ENCODE peak calls at places on chromosomes 6 and 20, in four cellular contexts. Y, G, R and D are unnamed samples.

GRCh38 chr6:111781055-111781708 is 92.1 kb downstream of the FYN start:
- DNase-seq in Y (no peak), G (no peak), R (peak; percentile 68), D (no peak)

GRCh38 chr6:33620584-33621395 is at the start of gene ITPR3:
- DNase-seq in Y (no peak), G (peak; percentile 46), R (peak; percentile 27), D (no peak)

GRCh38 chr20:52801628-52802006 is 170.5 kb upstream of the TSHZ2 start:
- DNase-seq in Y (no peak), G (peak; percentile 36), R (no peak), D (no peak)

GRCh38 chr20:15654208-15654649 is 919.0 kb downstream of the KIF16B start:
- DNase-seq in Y (no peak), G (peak; percentile 27), R (peak; percentile 49), D (no peak)

GRCh38 chr6:44057931-44058616 is 69.2 kb downstream of the MRPL14 start:
- DNase-seq in Y (no peak), G (no peak), R (peak; percentile 73), D (no peak)

GRCh38 chr20:46063652-46064054 is 26.1 kb downstream of the NCOA5 start:
- DNase-seq in Y (no peak), G (no peak), R (no peak), D (no peak)

GRCh38 chr6:155495011-155495768 is 39.6 kb upstream of the NOX3 start:
- DNase-seq in Y (no peak), G (peak; percentile 65), R (peak; percentile 92), D (no peak)

GRCh38 chr6:111764238-111765182 is 108.7 kb downstream of the FYN start:
- DNase-seq in Y (peak; percentile 22), G (no peak), R (no peak), D (no peak)

GRCh38 chr6:113634352-113635163 is 222.6 kb upstream of the MARCKS start:
- DNase-seq in Y (no peak), G (no peak), R (peak; percentile 87), D (no peak)

GRCh38 chr20:60372822-60373221 is 414.6 kb downstream of the CDH26 start:
- DNase-seq in Y (no peak), G (no peak), R (no peak), D (no peak)

GRCh38 chr6:11495565-11496145 is 41.9 kb upstream of the TMEM170B start:
- DNase-seq in Y (no peak), G (no peak), R (no peak), D (no peak)

GRCh38 chr20:38453941-38454340 is 18.7 kb upstream of the RALGAPB start:
- DNase-seq in Y (no peak), G (no peak), R (no peak), D (no peak)

GRCh38 chr6:33507261-33507660 is 52.9 kb downstream of the ZBTB9 start:
- DNase-seq in Y (no peak), G (no peak), R (no peak), D (no peak)

GRCh38 chr20:3283222-3283820 is 44.3 kb upstream of the SLC4A11 start:
- DNase-seq in Y (no peak), G (no peak), R (no peak), D (no peak)

GRCh38 chr6:40336296-40336695 is 250.9 kb downstream of the LRFN2 start:
- DNase-seq in Y (no peak), G (no peak), R (no peak), D (no peak)

GRCh38 chr6:81233990-81234389 is 518.5 kb downstream of the TENT5A start:
- DNase-seq in Y (no peak), G (no peak), R (no peak), D (no peak)

GRCh38 chr6:22332726-22333125 is 35.9 kb upstream of the PRL start:
- DNase-seq in Y (no peak), G (no peak), R (no peak), D (no peak)

GRCh38 chr6:27873101-27874030 is 38.8 kb downstream of the OR2B2 start:
- DNase-seq in Y (no peak), G (peak; percentile 40), R (peak; percentile 83), D (no peak)
- TF ChIP-seq POLR2A in Y (peak; percentile 36), G (peak; percentile 63), R (peak; percentile 92), D (no peak)

GRCh38 chr20:63846128-63846771 is 15.0 kb upstream of the ABHD16B start:
- DNase-seq in Y (no peak), G (peak; percentile 63), R (no peak), D (no peak)
- H3K27ac ChIP-seq in Y (peak overlapping the region; percentile 88), G (no peak overlapping the region), R (no peak overlapping the region), D (no peak overlapping the region)

GRCh38 chr20:6678101-6678500 is 89.4 kb upstream of the BMP2 start:
- DNase-seq in Y (no peak), G (no peak), R (no peak), D (no peak)

GRCh38 chr20:6671829-6672228 is 95.7 kb upstream of the BMP2 start:
- DNase-seq in Y (no peak), G (no peak), R (no peak), D (no peak)

GRCh38 chr20:6673071-6673470 is 94.4 kb upstream of the BMP2 start:
- DNase-seq in Y (no peak), G (no peak), R (no peak), D (no peak)

GRCh38 chr20:6679086-6679485 is 88.4 kb upstream of the BMP2 start:
- DNase-seq in Y (no peak), G (no peak), R (no peak), D (no peak)

DNA sequence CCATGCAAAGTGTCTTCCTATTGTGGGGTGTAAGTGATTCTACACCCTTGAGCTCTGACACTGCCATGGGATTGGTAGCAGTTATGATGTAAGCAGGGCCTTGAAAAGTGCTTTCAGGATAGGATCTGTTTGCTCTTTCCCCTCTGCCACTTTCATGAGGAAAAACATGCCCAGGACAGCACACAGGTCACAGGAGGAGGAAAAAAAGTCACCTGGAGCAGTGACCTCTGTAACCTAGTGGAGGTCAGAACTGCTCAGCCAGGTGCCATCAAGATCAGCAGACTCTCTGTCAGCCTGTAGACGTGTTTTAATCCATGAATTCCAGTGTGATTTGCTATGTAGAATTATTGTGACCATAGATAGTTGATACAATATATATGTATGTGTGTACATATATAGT is 92.7 kb upstream of the BMP2 start:
- DNase-seq in Y (no peak), G (no peak), R (no peak), D (no peak)
- H3K36me3 ChIP-seq in Y (no peaks in the 10 kb centered on the region), G (no peaks in the 10 kb centered on the region), R (no peaks in the 10 kb centered on the region), D (no peaks in the 10 kb centered on the region)

GRCh38 chr6:3227363-3228045 is at the start of gene TUBB2B:
- DNase-seq in Y (no peak), G (no peak), R (peak; percentile 37), D (no peak)
- TF ChIP-seq POLR2A in Y (no peak), G (no peak), R (peak; percentile 65), D (no peak)

DNA sequence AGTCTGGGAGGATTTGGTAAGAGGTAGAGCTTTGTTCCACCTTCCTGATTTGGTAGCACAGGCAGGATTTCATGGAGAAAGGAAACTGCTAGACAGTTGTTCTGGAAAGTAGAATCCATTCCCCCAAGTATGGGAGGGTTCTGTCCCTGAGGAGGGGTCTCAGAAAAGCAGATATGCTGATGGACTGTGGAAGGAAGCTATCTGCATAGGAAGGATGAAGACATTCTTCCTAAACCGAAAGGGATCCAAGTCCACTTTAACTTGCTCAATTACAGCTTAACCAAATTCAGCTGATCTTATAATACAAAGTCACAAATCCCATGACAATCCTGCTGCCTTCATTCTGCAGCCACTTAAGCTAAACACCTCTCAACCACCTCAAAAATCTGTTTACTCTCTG is 2.6 kb downstream of the MAN1A1 start:
- DNase-seq in Y (no peak), G (no peak), R (no peak), D (no peak)
- H3K27ac ChIP-seq in Y (peak overlapping the region; percentile 97), G (peak overlapping the region; percentile 93), R (no peak overlapping the region), D (peak overlapping the region; percentile 91)

GRCh38 chr6:89736887-89737286 is 82.7 kb downstream of the MDN1 start:
- DNase-seq in Y (no peak), G (no peak), R (no peak), D (no peak)
- H3K36me3 ChIP-seq in Y (no peaks in the 10 kb centered on the region), G (no peaks in the 10 kb centered on the region), R (peaks cover 15% of the 10 kb centered on the region), D (peaks cover 6% of the 10 kb centered on the region)

GRCh38 chr6:106520711-106521367 is 108.5 kb downstream of the RTN4IP1 start:
- DNase-seq in Y (no peak), G (no peak), R (no peak), D (no peak)
- TF ChIP-seq POLR2A in Y (no peak), G (no peak), R (no peak), D (peak; percentile 61)

GRCh38 chr6:136036601-136037000 is 185.1 kb downstream of the PDE7B start:
- DNase-seq in Y (no peak), G (no peak), R (no peak), D (no peak)

GRCh38 chr6:136037246-136037884 is 185.9 kb downstream of the PDE7B start:
- DNase-seq in Y (no peak), G (no peak), R (peak; percentile 42), D (no peak)

GRCh38 chr6:136035378-136036070 is 184.0 kb downstream of the PDE7B start:
- DNase-seq in Y (no peak), G (no peak), R (peak; percentile 72), D (no peak)

GRCh38 chr6:136034422-136034821 is 182.9 kb downstream of the PDE7B start:
- DNase-seq in Y (no peak), G (no peak), R (no peak), D (no peak)

DNA sequence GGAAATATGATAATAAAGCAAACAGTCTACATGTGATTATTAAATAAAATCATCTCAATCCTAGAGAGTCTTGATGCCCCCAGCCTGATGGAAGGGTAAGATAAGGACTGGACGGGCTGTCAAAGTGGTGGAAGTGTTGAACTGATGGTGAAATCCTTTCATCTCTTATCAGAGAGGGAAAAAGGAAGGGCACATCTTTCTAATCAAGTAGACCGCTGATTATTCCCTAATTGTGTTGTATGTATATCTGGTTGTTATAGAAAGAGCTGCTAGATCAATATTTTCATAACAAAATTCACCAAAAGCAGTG is 184.5 kb downstream of the PDE7B start:
- DNase-seq in Y (no peak), G (no peak), R (no peak), D (no peak)
- H3K27ac ChIP-seq in Y (no peak overlapping the region), G (no peak overlapping the region), R (peak overlapping the region; percentile 83), D (no peak overlapping the region)